ENCODE peak calls at places on chromosomes 12 and 14, in four cellular contexts. W is astrocyte of the cerebellum, T is IMR-90, I is upper lobe of right lung. S is an unnamed sample.

GRCh38 chr12:2643736-2644135 is 151.0 kb upstream of the FKBP4 start:
- DNase-seq in W (no peak), T (no peak), I (peak), S (no peak)

GRCh38 chr14:66624319-66624937 is 116.5 kb downstream of the GPHN start:
- DNase-seq in W (peak), T (peak), I (peak), S (no peak)

GRCh38 chr12:88419794-88420193 is 160.5 kb downstream of the KITLG start:
- DNase-seq in W (no peak), T (peak), I (no peak), S (no peak)

GRCh38 chr14:56379956-56380355 is 199.6 kb upstream of the TMEM260 start:
- DNase-seq in W (no peak), T (no peak), I (no peak), S (no peak)

GRCh38 chr12:127619869-127620769 is 646.9 kb upstream of the TMEM132C start:
- DNase-seq in W (no peak), T (no peak), I (no peak), S (no peak)

GRCh38 chr14:75049136-75049535 is 2.1 kb downstream of the MLH3 start:
- DNase-seq in W (no peak), T (no peak), I (no peak), S (no peak)

GRCh38 chr12:77772606-77773298 is 57.9 kb upstream of the NAV3 start:
- DNase-seq in W (no peak), T (no peak), I (no peak), S (no peak)

GRCh38 chr12:92107621-92108131 is 38.0 kb downstream of the BTG1 start:
- DNase-seq in W (no peak), T (no peak), I (no peak), S (no peak)

GRCh38 chr12:19681007-19681406 is 241.7 kb downstream of the AEBP2 start:
- DNase-seq in W (no peak), T (no peak), I (no peak), S (no peak)

GRCh38 chr14:80455031-80455430 is 243.7 kb upstream of the DIO2 start:
- DNase-seq in W (no peak), T (no peak), I (no peak), S (no peak)

DNA sequence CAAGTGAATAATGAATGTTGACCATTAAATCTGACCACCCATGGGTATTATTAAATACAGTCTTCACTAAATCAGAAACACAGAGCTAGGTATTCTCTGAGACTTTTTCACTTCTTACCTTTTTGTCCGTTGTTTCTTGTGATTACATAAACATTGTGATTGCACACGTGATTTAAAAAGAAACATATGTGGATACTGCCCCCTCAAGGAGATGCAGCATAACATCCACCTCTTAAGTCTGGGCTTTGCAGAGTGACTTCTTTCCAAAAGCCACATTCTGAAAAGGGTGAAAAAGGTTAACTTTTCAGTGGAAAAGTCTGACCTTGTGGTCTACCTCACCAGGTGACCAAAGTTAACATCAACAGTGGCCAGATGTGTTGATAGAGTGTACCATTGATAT is 185.5 kb upstream of the FAR2 start:
- DNase-seq in W (no peak), T (peak), I (no peak), S (no peak)
- TF ChIP-seq CTCF in W (peak), T (peak), I (no peak), S (peak)

GRCh38 chr14:106586098-106586704 is 1059.8 kb downstream of the TMEM121 start:
- DNase-seq in W (no peak), T (no peak), I (peak), S (no peak)
- TF ChIP-seq CTCF in W (no peak), T (no peak), I (peak), S (no peak)

GRCh38 chr12:54935235-54935951 is 49.2 kb downstream of the TESPA1 start:
- DNase-seq in W (peak), T (peak), I (no peak), S (no peak)
- TF ChIP-seq CTCF in W (peak), T (no peak), I (no peak), S (no peak)

DNA sequence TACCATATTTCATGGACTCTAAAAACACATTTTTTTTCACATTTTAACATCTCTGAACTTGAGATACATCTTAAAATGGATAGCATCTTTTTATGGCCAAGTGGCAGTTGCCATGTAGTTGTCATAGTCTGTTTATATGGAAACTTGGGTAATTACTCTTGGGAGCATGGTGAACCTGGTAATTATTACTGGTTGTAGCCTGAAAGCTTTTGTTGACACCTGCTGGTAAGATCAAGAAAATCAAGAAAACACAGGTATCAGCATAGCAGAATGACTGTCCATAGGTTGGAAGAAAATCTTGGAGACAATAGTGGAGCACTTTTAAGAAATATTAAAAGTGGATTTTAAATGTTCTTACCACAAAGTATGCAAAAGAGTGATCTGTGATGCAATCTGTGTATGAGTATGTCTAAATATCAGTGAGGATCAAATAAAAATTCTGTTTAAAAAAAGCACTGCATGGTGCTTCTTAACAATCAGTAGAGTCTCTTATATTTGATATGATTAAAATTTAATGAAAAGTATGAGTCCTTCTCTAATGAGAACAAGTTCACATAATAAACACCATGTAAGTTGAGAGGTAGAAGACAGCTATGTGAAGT is 44.2 kb downstream of the TTC8 start:
- DNase-seq in W (peak), T (peak), I (no peak), S (no peak)
- TF ChIP-seq CTCF in W (peak), T (peak), I (peak), S (peak)

DNA sequence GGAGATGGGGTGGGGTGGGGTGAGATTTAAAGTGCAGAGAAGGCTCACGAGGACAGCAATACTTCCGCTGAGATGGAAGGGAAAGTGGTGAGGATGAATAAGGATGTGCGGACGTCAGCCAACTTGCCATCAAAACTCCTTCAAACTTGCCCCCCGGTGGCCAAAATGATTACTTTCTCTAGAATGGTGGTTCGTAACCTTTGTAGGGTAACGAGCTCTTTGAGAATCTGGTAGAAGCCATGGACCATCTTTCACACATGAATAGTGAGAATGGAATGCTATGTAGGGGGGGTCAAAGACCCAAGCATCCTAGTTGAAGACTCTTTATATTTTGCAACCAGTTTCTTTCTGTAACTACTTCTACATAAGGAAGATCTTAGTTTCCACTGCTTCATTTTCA is 245.9 kb upstream of the DDHD1 start:
- DNase-seq in W (peak), T (peak), I (no peak), S (no peak)
- TF ChIP-seq CTCF in W (peak), T (peak), I (no peak), S (peak)

GRCh38 chr12:53025250-53025649 is 19.0 kb downstream of the EIF4B start:
- DNase-seq in W (no peak), T (no peak), I (no peak), S (no peak)
- TF ChIP-seq CTCF in W (no peak), T (no peak), I (no peak), S (no peak)

GRCh38 chr12:6752931-6753771 is at the start of gene MLF2:
- DNase-seq in W (peak), T (peak), I (peak), S (peak)

GRCh38 chr12:6751767-6752166 is 1.2 kb downstream of the MLF2 start:
- DNase-seq in W (no peak), T (no peak), I (no peak), S (no peak)

GRCh38 chr12:6754406-6754805 is 1.5 kb upstream of the MLF2 start:
- DNase-seq in W (no peak), T (no peak), I (no peak), S (no peak)

GRCh38 chr12:6752181-6752930 is 585 bp downstream of the MLF2 start:
- DNase-seq in W (no peak), T (peak), I (no peak), S (no peak)

GRCh38 chr12:6753772-6754356 is 923 bp upstream of the MLF2 start:
- DNase-seq in W (no peak), T (no peak), I (no peak), S (no peak)
- TF ChIP-seq CTCF in W (no peak), T (peak), I (peak), S (no peak)

S was measured in osteocyte.